ENCODE peak calls at places on chromosome 19, in six cellular contexts. One of them, this sample, is unnamed.

GRCh38 chr19:42313096-42313839 is at the start of gene TMEM145:
- DNase-seq in stimulated activated naive CD8-positive, alpha-beta T cell treated with anti-CD3 and anti-CD28 coated beads, Interleukin-15, Interleukin-2, amounts not matched to agents 100 U/mL and 50 U/mL, for 24 hours: peak
- DNase-seq in NB4: peak
- DNase-seq in Caco-2: peak
- DNase-seq in Calu3: peak
- DNase-seq in heart right ventricle: no peak
- DNase-seq in this sample: peak

GRCh38 chr19:19659646-19660245 is 3.7 kb downstream of the ATP13A1 start:
- DNase-seq in Caco-2: no peak
- DNase-seq in NB4: no peak
- DNase-seq in stimulated activated naive CD8-positive, alpha-beta T cell treated with anti-CD3 and anti-CD28 coated beads, Interleukin-15, Interleukin-2, amounts not matched to agents 100 U/mL and 50 U/mL, for 24 hours: no peak
- DNase-seq in Calu3: no peak
- DNase-seq in heart right ventricle: no peak
- DNase-seq in this sample: no peak

GRCh38 chr19:29524912-29525870 is 603 bp upstream of the VSTM2B start:
- DNase-seq in stimulated activated naive CD8-positive, alpha-beta T cell treated with anti-CD3 and anti-CD28 coated beads, Interleukin-15, Interleukin-2, amounts not matched to agents 100 U/mL and 50 U/mL, for 24 hours: no peak
- DNase-seq in Calu3: no peak
- DNase-seq in Caco-2: no peak
- DNase-seq in NB4: no peak
- DNase-seq in heart right ventricle: no peak
- DNase-seq in this sample: no peak

GRCh38 chr19:52669586-52669985 is 31.4 kb upstream of the ZNF83 start:
- DNase-seq in Calu3: no peak
- DNase-seq in Caco-2: no peak
- DNase-seq in stimulated activated naive CD8-positive, alpha-beta T cell treated with anti-CD3 and anti-CD28 coated beads, Interleukin-15, Interleukin-2, amounts not matched to agents 100 U/mL and 50 U/mL, for 24 hours: no peak
- DNase-seq in NB4: no peak
- DNase-seq in heart right ventricle: no peak
- DNase-seq in this sample: no peak

GRCh38 chr19:39951065-39951650 is 16.7 kb upstream of the FCGBP start:
- DNase-seq in stimulated activated naive CD8-positive, alpha-beta T cell treated with anti-CD3 and anti-CD28 coated beads, Interleukin-15, Interleukin-2, amounts not matched to agents 100 U/mL and 50 U/mL, for 24 hours: peak
- DNase-seq in Calu3: no peak
- DNase-seq in NB4: no peak
- DNase-seq in Caco-2: no peak
- DNase-seq in heart right ventricle: no peak
- DNase-seq in this sample: no peak

GRCh38 chr19:6076675-6077463 is 33.4 kb downstream of the RFX2 start:
- DNase-seq in heart right ventricle: no peak
- DNase-seq in Calu3: no peak
- DNase-seq in stimulated activated naive CD8-positive, alpha-beta T cell treated with anti-CD3 and anti-CD28 coated beads, Interleukin-15, Interleukin-2, amounts not matched to agents 100 U/mL and 50 U/mL, for 24 hours: no peak
- DNase-seq in NB4: no peak
- DNase-seq in Caco-2: no peak
- DNase-seq in this sample: no peak

GRCh38 chr19:51688665-51689571 is 4.2 kb upstream of the SPACA6 start:
- DNase-seq in Caco-2: peak
- DNase-seq in heart right ventricle: peak
- DNase-seq in NB4: no peak
- DNase-seq in stimulated activated naive CD8-positive, alpha-beta T cell treated with anti-CD3 and anti-CD28 coated beads, Interleukin-15, Interleukin-2, amounts not matched to agents 100 U/mL and 50 U/mL, for 24 hours: peak
- DNase-seq in Calu3: peak
- DNase-seq in this sample: peak

GRCh38 chr19:4061178-4061682 is 5.5 kb downstream of the ZBTB7A start:
- DNase-seq in Caco-2: no peak
- DNase-seq in NB4: no peak
- DNase-seq in heart right ventricle: peak
- DNase-seq in stimulated activated naive CD8-positive, alpha-beta T cell treated with anti-CD3 and anti-CD28 coated beads, Interleukin-15, Interleukin-2, amounts not matched to agents 100 U/mL and 50 U/mL, for 24 hours: peak
- DNase-seq in Calu3: peak
- DNase-seq in this sample: no peak

GRCh38 chr19:16875584-16876555 is 12.9 kb upstream of the F2RL3 start:
- DNase-seq in heart right ventricle: no peak
- DNase-seq in stimulated activated naive CD8-positive, alpha-beta T cell treated with anti-CD3 and anti-CD28 coated beads, Interleukin-15, Interleukin-2, amounts not matched to agents 100 U/mL and 50 U/mL, for 24 hours: no peak
- DNase-seq in NB4: no peak
- DNase-seq in Caco-2: no peak
- DNase-seq in Calu3: no peak
- DNase-seq in this sample: no peak

This sample was measured in NCI-H510A treated with DMSO at 0.1 percent for 48 hours.